ENCODE peak calls at places on chromosomes 11 and 22, in six cellular contexts. One of them, this sample, is unnamed.

GRCh38 chr11:119509969-119510401 is 87.0 kb upstream of the THY1 start:
- DNase-seq in WTC11: no peak
- DNase-seq in HCT116: no peak
- DNase-seq in H1: no peak
- DNase-seq in K562: peak
- DNase-seq in GM12878: peak
- DNase-seq in this sample: no peak

GRCh38 chr11:113293936-113294335 is 20.4 kb upstream of the TTC12 start:
- DNase-seq in WTC11: no peak
- DNase-seq in HCT116: no peak
- DNase-seq in H1: no peak
- DNase-seq in K562: no peak
- DNase-seq in GM12878: no peak
- DNase-seq in this sample: no peak

GRCh38 chr11:93988912-93989311 is 32.2 kb upstream of the HEPHL1 start:
- DNase-seq in WTC11: no peak
- DNase-seq in HCT116: no peak
- DNase-seq in H1: no peak
- DNase-seq in K562: no peak
- DNase-seq in GM12878: no peak
- DNase-seq in this sample: no peak

GRCh38 chr22:39935622-39936021 is 24.6 kb upstream of the TMA7B start:
- DNase-seq in WTC11: no peak
- DNase-seq in HCT116: no peak
- DNase-seq in H1: no peak
- DNase-seq in K562: no peak
- DNase-seq in GM12878: no peak
- DNase-seq in this sample: no peak

GRCh38 chr11:46918087-46918751 is at the start of gene LRP4:
- DNase-seq in WTC11: peak
- DNase-seq in HCT116: no peak
- DNase-seq in H1: no peak
- DNase-seq in K562: no peak
- DNase-seq in GM12878: no peak
- DNase-seq in this sample: peak

GRCh38 chr11:27398413-27398780 is 35.4 kb upstream of the CCDC34 start:
- DNase-seq in WTC11: no peak
- DNase-seq in HCT116: no peak
- DNase-seq in H1: no peak
- DNase-seq in K562: no peak
- DNase-seq in GM12878: no peak
- DNase-seq in this sample: no peak

GRCh38 chr11:100785148-100785983 is 98.3 kb downstream of the ARHGAP42 start:
- DNase-seq in WTC11: no peak
- DNase-seq in HCT116: no peak
- DNase-seq in H1: no peak
- DNase-seq in K562: no peak
- DNase-seq in GM12878: no peak
- DNase-seq in this sample: no peak

GRCh38 chr11:89203814-89204213 is 26.1 kb downstream of the TYR start:
- DNase-seq in WTC11: no peak
- DNase-seq in HCT116: no peak
- DNase-seq in H1: no peak
- DNase-seq in K562: no peak
- DNase-seq in GM12878: no peak
- DNase-seq in this sample: no peak

GRCh38 chr11:91773090-91773489 is 451.5 kb upstream of the FAT3 start:
- DNase-seq in WTC11: peak
- DNase-seq in HCT116: no peak
- DNase-seq in H1: peak
- DNase-seq in K562: peak
- DNase-seq in GM12878: no peak
- DNase-seq in this sample: no peak

DNA sequence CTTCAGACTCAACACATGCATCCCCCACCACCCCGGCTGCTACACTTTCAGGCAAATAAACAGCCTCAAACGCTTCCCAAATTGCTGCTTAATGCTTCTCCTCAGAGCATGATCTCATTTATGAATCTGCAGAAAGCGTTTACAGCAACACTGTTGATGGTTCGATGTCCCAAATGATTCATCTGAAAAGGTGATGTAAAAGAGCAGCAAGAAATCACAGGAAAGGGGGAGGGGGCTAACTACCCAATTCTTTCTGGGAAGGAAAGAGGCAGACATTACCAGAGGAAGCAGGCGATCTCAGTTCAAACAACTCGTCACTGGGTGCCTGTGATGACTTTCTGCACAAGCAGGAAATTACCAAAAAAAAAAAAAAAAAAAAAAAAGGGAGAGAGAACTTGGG is 119.5 kb downstream of the TENM4 start:
- DNase-seq in WTC11: no peak
- DNase-seq in HCT116: no peak
- DNase-seq in H1: no peak
- DNase-seq in K562: no peak
- DNase-seq in GM12878: no peak
- DNase-seq in this sample: no peak
- TF ChIP-seq SP1 in WTC11: no peak
- TF ChIP-seq SP1 in HCT116: no peak
- TF ChIP-seq SP1 in H1: no peak
- TF ChIP-seq SP1 in K562: no peak
- TF ChIP-seq SP1 in GM12878: no peak
- TF ChIP-seq SP1 in this sample: no peak

DNA sequence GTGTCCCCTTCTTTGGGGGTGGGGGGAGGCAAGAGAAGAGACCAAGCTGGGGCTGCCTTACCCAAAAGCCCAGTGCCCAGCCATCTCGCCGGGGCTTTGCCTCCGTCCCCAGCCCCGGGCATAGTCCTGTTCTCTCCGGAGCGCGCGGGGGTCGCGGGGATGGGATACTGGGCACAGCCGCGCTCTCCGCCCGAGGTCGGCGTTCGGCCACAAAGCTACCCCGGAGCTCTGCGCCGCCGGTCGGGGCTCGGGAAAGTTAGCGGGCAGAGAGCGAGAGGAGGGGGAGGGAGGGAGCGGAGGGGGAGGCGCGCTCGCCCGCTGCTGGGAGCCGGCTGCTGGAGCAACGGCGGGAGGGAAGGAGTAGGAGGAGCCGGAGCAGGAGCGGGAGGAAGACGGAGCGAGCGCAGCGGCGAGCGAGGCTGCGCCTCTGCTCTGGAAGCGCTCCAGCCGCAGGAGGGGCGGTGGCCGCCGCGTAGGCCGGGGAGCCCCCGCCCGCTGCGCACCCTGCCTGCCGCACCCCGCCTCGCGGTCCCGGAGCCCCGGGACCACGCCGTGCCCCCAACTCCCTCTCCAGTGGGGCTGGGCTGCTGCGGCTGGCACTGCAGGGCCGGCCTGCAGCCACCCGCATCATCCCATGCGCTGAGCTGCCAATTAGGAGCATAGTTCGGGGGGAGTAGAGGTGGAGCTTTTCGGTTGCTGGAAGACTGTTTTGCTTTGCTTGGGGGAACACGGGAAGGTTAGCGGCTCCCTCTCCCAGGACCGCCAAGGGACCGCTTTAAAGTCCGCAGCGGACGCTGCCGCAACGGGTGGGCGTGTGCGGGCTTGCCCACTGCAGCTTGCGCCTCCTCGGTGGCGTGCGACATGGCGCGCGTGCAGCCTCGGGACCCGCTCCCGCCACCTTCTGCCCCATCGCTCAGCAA is at the start of gene SCN4B:
- DNase-seq in WTC11: peak
- DNase-seq in HCT116: no peak
- DNase-seq in H1: no peak
- DNase-seq in K562: peak
- DNase-seq in GM12878: no peak
- DNase-seq in this sample: peak
- TF ChIP-seq SP1 in WTC11: no peak
- TF ChIP-seq SP1 in HCT116: no peak
- TF ChIP-seq SP1 in H1: no peak
- TF ChIP-seq SP1 in K562: no peak
- TF ChIP-seq SP1 in GM12878: no peak
- TF ChIP-seq SP1 in this sample: no peak

DNA sequence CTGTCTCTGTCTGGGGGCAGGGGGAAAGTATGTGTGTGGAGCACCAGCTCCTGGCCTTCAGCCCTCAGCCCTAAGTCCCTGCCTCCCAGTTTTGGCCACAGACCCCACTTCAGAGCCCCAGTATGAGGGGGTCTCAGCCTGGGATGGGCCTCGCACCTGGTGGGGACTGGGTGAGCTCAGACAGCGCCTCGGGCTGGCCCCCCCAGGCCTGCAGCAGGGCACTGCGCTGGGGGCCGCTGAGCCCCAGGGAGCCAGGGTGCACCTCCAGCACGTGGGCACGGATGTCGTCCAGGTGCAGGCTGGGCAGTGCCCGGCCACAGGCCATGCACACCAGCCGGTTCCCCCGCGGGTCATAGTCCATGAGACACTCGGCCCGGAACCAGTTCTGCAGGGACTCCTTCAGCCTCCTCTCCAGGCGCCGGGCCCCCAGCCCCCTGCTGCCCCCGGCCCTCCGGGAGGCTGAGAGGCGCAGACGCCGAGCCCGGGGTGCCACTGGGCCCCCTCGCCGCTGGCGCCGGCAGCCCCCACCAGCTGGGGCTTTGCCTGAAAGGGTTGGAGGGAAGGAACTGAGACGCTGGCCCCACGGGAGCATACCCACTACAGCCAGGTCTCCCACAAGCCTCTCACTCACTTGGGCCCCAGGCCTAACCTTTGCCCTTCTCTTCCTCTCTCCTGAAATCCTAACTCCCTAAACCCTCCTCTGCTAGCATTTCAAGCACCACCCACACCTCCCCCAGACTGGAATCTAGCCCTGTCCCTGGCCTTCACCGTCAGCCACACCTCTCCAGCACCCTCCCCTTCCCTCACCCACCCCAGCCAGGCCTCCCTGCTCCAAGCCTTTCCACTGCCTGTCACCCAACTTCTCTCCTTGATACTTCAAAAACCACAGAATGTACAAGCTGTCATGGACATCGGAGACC is 3.6 kb downstream of the ZFTA start:
- DNase-seq in WTC11: peak
- DNase-seq in HCT116: no peak
- DNase-seq in H1: no peak
- DNase-seq in K562: no peak
- DNase-seq in GM12878: no peak
- DNase-seq in this sample: no peak
- TF ChIP-seq SP1 in WTC11: no peak
- TF ChIP-seq SP1 in HCT116: no peak
- TF ChIP-seq SP1 in H1: peak
- TF ChIP-seq SP1 in K562: no peak
- TF ChIP-seq SP1 in GM12878: no peak
- TF ChIP-seq SP1 in this sample: no peak

GRCh38 chr22:45762545-45763235 is 91.1 kb downstream of the ATXN10 start:
- DNase-seq in WTC11: no peak
- DNase-seq in HCT116: no peak
- DNase-seq in H1: no peak
- DNase-seq in K562: no peak
- DNase-seq in GM12878: no peak
- DNase-seq in this sample: no peak
- TF ChIP-seq SP1 in WTC11: no peak
- TF ChIP-seq SP1 in HCT116: no peak
- TF ChIP-seq SP1 in H1: no peak
- TF ChIP-seq SP1 in K562: no peak
- TF ChIP-seq SP1 in GM12878: no peak
- TF ChIP-seq SP1 in this sample: no peak

GRCh38 chr11:67517784-67518552 is 5.3 kb downstream of the CABP2 start:
- DNase-seq in WTC11: no peak
- DNase-seq in HCT116: no peak
- DNase-seq in H1: no peak
- DNase-seq in K562: no peak
- DNase-seq in GM12878: no peak
- DNase-seq in this sample: no peak
- TF ChIP-seq SP1 in WTC11: no peak
- TF ChIP-seq SP1 in HCT116: no peak
- TF ChIP-seq SP1 in H1: no peak
- TF ChIP-seq SP1 in K562: no peak
- TF ChIP-seq SP1 in GM12878: no peak
- TF ChIP-seq SP1 in this sample: no peak

GRCh38 chr11:127017482-127017881 is 16.9 kb upstream of the KIRREL3 start:
- DNase-seq in WTC11: peak
- DNase-seq in HCT116: no peak
- DNase-seq in H1: no peak
- DNase-seq in K562: peak
- DNase-seq in GM12878: no peak
- DNase-seq in this sample: peak
- TF ChIP-seq SP1 in WTC11: no peak
- TF ChIP-seq SP1 in HCT116: no peak
- TF ChIP-seq SP1 in H1: no peak
- TF ChIP-seq SP1 in K562: no peak
- TF ChIP-seq SP1 in GM12878: no peak
- TF ChIP-seq SP1 in this sample: no peak

DNA sequence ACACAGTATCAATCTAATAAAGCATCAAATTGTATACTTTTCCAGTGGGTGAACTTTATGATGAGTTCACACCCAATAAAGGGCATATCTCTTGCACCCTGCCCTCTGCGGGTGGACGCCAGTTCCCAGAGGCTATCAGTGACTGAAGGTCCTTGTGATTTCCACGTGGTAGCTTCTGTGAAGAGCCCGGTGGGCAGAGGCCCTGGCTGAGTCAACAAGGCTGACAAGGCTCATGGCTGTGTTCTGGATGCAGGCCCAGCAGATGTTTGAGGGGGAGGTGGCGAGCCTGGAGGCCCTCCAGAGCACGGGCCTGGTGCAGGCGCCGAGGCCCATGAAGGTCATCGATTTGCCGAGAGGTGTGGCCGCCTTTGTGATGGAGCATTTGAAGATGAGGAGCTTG is 71.4 kb downstream of the PIWIL3 start:
- DNase-seq in WTC11: no peak
- DNase-seq in HCT116: no peak
- DNase-seq in H1: no peak
- DNase-seq in K562: peak
- DNase-seq in GM12878: no peak
- DNase-seq in this sample: no peak
- TF ChIP-seq SP1 in WTC11: no peak
- TF ChIP-seq SP1 in HCT116: no peak
- TF ChIP-seq SP1 in H1: no peak
- TF ChIP-seq SP1 in K562: no peak
- TF ChIP-seq SP1 in GM12878: no peak
- TF ChIP-seq SP1 in this sample: no peak

GRCh38 chr11:66333896-66334604 is 2.2 kb downstream of the RIN1 start:
- DNase-seq in WTC11: no peak
- DNase-seq in HCT116: no peak
- DNase-seq in H1: no peak
- DNase-seq in K562: no peak
- DNase-seq in GM12878: no peak
- DNase-seq in this sample: no peak
- TF ChIP-seq SP1 in WTC11: no peak
- TF ChIP-seq SP1 in HCT116: no peak
- TF ChIP-seq SP1 in H1: no peak
- TF ChIP-seq SP1 in K562: no peak
- TF ChIP-seq SP1 in GM12878: no peak
- TF ChIP-seq SP1 in this sample: no peak

GRCh38 chr22:38097058-38097457 is 13.1 kb upstream of the SLC16A8 start:
- DNase-seq in WTC11: no peak
- DNase-seq in HCT116: no peak
- DNase-seq in H1: no peak
- DNase-seq in K562: no peak
- DNase-seq in GM12878: no peak
- DNase-seq in this sample: no peak
- TF ChIP-seq SP1 in WTC11: no peak
- TF ChIP-seq SP1 in HCT116: no peak
- TF ChIP-seq SP1 in H1: no peak
- TF ChIP-seq SP1 in K562: no peak
- TF ChIP-seq SP1 in GM12878: no peak
- TF ChIP-seq SP1 in this sample: no peak